ENCODE peak calls at places on chromosome 9, in four cellular contexts. One of them, this sample, is unnamed.

GRCh38 chr9:133117271-133118178 is 3.5 kb downstream of the RALGDS start:
- DNase-seq in NCI-H226: no peak
- DNase-seq in colonic mucosa: no peak
- DNase-seq in kidney tubule cell: no peak
- DNase-seq in this sample: no peak

GRCh38 chr9:103674271-103674670 is 419.8 kb upstream of the SMC2 start:
- DNase-seq in NCI-H226: no peak
- DNase-seq in colonic mucosa: no peak
- DNase-seq in kidney tubule cell: no peak
- DNase-seq in this sample: no peak

GRCh38 chr9:126652140-126652558 is 38.4 kb downstream of the LMX1B start:
- DNase-seq in NCI-H226: no peak
- DNase-seq in colonic mucosa: peak
- DNase-seq in kidney tubule cell: no peak
- DNase-seq in this sample: peak

GRCh38 chr9:119963798-119964372 is 594.6 kb upstream of the BRINP1 start:
- DNase-seq in NCI-H226: peak
- DNase-seq in colonic mucosa: no peak
- DNase-seq in kidney tubule cell: peak
- DNase-seq in this sample: no peak

GRCh38 chr9:81113408-81114124 is 575.8 kb downstream of the TLE1 start:
- DNase-seq in NCI-H226: no peak
- DNase-seq in colonic mucosa: no peak
- DNase-seq in kidney tubule cell: peak
- DNase-seq in this sample: no peak

GRCh38 chr9:69376651-69377050 is 51.6 kb downstream of the ENTREP1 start:
- DNase-seq in NCI-H226: peak
- DNase-seq in colonic mucosa: no peak
- DNase-seq in kidney tubule cell: peak
- DNase-seq in this sample: no peak

GRCh38 chr9:36486933-36487481 is 85.7 kb upstream of the MELK start:
- DNase-seq in NCI-H226: no peak
- DNase-seq in colonic mucosa: peak
- DNase-seq in kidney tubule cell: peak
- DNase-seq in this sample: peak

GRCh38 chr9:36137392-36138004 is 965 bp downstream of the GLIPR2 start:
- DNase-seq in NCI-H226: no peak
- DNase-seq in colonic mucosa: no peak
- DNase-seq in kidney tubule cell: peak
- DNase-seq in this sample: peak

GRCh38 chr9:86859056-86859455 is 88.2 kb downstream of the GAS1 start:
- DNase-seq in NCI-H226: no peak
- DNase-seq in colonic mucosa: no peak
- DNase-seq in kidney tubule cell: no peak
- DNase-seq in this sample: no peak

GRCh38 chr9:89844535-89844934 is 239.7 kb downstream of the GADD45G start:
- DNase-seq in NCI-H226: no peak
- DNase-seq in colonic mucosa: no peak
- DNase-seq in kidney tubule cell: no peak
- DNase-seq in this sample: no peak

GRCh38 chr9:124256517-124257069 is 1.2 kb upstream of the NEK6 start:
- DNase-seq in NCI-H226: peak
- DNase-seq in colonic mucosa: no peak
- DNase-seq in kidney tubule cell: peak
- DNase-seq in this sample: peak

GRCh38 chr9:126217121-126217520 is 109.5 kb upstream of the MVB12B start:
- DNase-seq in NCI-H226: no peak
- DNase-seq in colonic mucosa: no peak
- DNase-seq in kidney tubule cell: no peak
- DNase-seq in this sample: no peak

GRCh38 chr9:29332789-29333188 is 1759.5 kb upstream of the C9orf72 start:
- DNase-seq in NCI-H226: peak
- DNase-seq in colonic mucosa: no peak
- DNase-seq in kidney tubule cell: peak
- DNase-seq in this sample: no peak

GRCh38 chr9:5288591-5288990 is 15.9 kb downstream of the RLN2 start:
- DNase-seq in NCI-H226: peak
- DNase-seq in colonic mucosa: no peak
- DNase-seq in kidney tubule cell: no peak
- DNase-seq in this sample: no peak

GRCh38 chr9:124743686-124744348 is 27.3 kb downstream of the NR6A1 start:
- DNase-seq in NCI-H226: no peak
- DNase-seq in colonic mucosa: no peak
- DNase-seq in kidney tubule cell: peak
- DNase-seq in this sample: no peak

GRCh38 chr9:121498150-121498486 is 1.5 kb downstream of the GGTA1 start:
- DNase-seq in NCI-H226: peak
- DNase-seq in colonic mucosa: peak
- DNase-seq in kidney tubule cell: peak
- DNase-seq in this sample: peak

GRCh38 chr9:121819511-121820231 is 168.2 kb downstream of the DAB2IP start:
- DNase-seq in NCI-H226: no peak
- DNase-seq in colonic mucosa: no peak
- DNase-seq in kidney tubule cell: no peak
- DNase-seq in this sample: no peak

GRCh38 chr9:120612218-120612617 is 32.3 kb upstream of the CDK5RAP2 start:
- DNase-seq in NCI-H226: no peak
- DNase-seq in colonic mucosa: no peak
- DNase-seq in kidney tubule cell: no peak
- DNase-seq in this sample: no peak

GRCh38 chr9:133111461-133112360 is 9.3 kb downstream of the RALGDS start:
- DNase-seq in NCI-H226: peak
- DNase-seq in colonic mucosa: no peak
- DNase-seq in kidney tubule cell: no peak
- DNase-seq in this sample: no peak

GRCh38 chr9:34500623-34501267 is 22.0 kb downstream of the ENHO start:
- DNase-seq in NCI-H226: no peak
- DNase-seq in colonic mucosa: peak
- DNase-seq in kidney tubule cell: peak
- DNase-seq in this sample: peak

GRCh38 chr9:126480810-126481209 is 132.9 kb upstream of the LMX1B start:
- DNase-seq in NCI-H226: no peak
- DNase-seq in colonic mucosa: no peak
- DNase-seq in kidney tubule cell: no peak
- DNase-seq in this sample: no peak

GRCh38 chr9:8734760-8735159 is 935.2 kb upstream of the DMAC1 start:
- DNase-seq in NCI-H226: peak
- DNase-seq in colonic mucosa: no peak
- DNase-seq in kidney tubule cell: peak
- DNase-seq in this sample: no peak

GRCh38 chr9:22683393-22684075 is 236.9 kb downstream of the DMRTA1 start:
- DNase-seq in NCI-H226: peak
- DNase-seq in colonic mucosa: no peak
- DNase-seq in kidney tubule cell: peak
- DNase-seq in this sample: no peak

GRCh38 chr9:4315582-4316215 is 15.8 kb upstream of the GLIS3 start:
- DNase-seq in NCI-H226: peak
- DNase-seq in colonic mucosa: peak
- DNase-seq in kidney tubule cell: peak
- DNase-seq in this sample: peak

GRCh38 chr9:121508415-121508814 is 8.8 kb upstream of the GGTA1 start:
- DNase-seq in NCI-H226: no peak
- DNase-seq in colonic mucosa: no peak
- DNase-seq in kidney tubule cell: no peak
- DNase-seq in this sample: no peak

GRCh38 chr9:92077868-92078267 is 37.3 kb downstream of the SPTLC1 start:
- DNase-seq in NCI-H226: no peak
- DNase-seq in colonic mucosa: no peak
- DNase-seq in kidney tubule cell: no peak
- DNase-seq in this sample: no peak

GRCh38 chr9:21001581-21001980 is 29.9 kb downstream of the HACD4 start:
- DNase-seq in NCI-H226: no peak
- DNase-seq in colonic mucosa: no peak
- DNase-seq in kidney tubule cell: no peak
- DNase-seq in this sample: no peak

GRCh38 chr9:132507670-132508469 is 74.5 kb upstream of the BARHL1 start:
- DNase-seq in NCI-H226: peak
- DNase-seq in colonic mucosa: peak
- DNase-seq in kidney tubule cell: peak
- DNase-seq in this sample: peak

GRCh38 chr9:33676746-33677505 is 118.4 kb upstream of the PRSS3 start:
- DNase-seq in NCI-H226: no peak
- DNase-seq in colonic mucosa: peak
- DNase-seq in kidney tubule cell: no peak
- DNase-seq in this sample: peak

GRCh38 chr9:137462396-137463193 is 3.5 kb upstream of the NSMF start:
- DNase-seq in NCI-H226: no peak
- DNase-seq in colonic mucosa: no peak
- DNase-seq in kidney tubule cell: no peak
- DNase-seq in this sample: no peak

GRCh38 chr9:114156658-114157421 is 1.5 kb downstream of the COL27A1 start:
- DNase-seq in NCI-H226: peak
- DNase-seq in colonic mucosa: peak
- DNase-seq in kidney tubule cell: peak
- DNase-seq in this sample: peak

GRCh38 chr9:18122156-18122555 is 351.8 kb upstream of the ADAMTSL1 start:
- DNase-seq in NCI-H226: peak
- DNase-seq in colonic mucosa: no peak
- DNase-seq in kidney tubule cell: no peak
- DNase-seq in this sample: no peak

GRCh38 chr9:111661150-111661801 is at the start of gene GNG10:
- DNase-seq in NCI-H226: peak
- DNase-seq in colonic mucosa: peak
- DNase-seq in kidney tubule cell: peak
- DNase-seq in this sample: peak

This sample was measured in transverse colon.